ENCODE peak calls at places on chromosomes 7 and 10, in nine cellular contexts. Q is heart left ventricle; D is body of pancreas; R is HFF-Myc; U is fibroblast of lung; Z is spleen; S is GM12865; H is CD8-positive, alpha-beta memory T cell; I is foreskin fibroblast. G is an unnamed sample.

GRCh38 chr7:47451851-47452205 is 130.1 kb downstream of the TNS3 start:
- DNase-seq in R (no peak), I (peak), Z (no peak), Q (no peak), D (no peak), U (peak), H (no peak), S (no peak), G (no peak)

GRCh38 chr7:151249034-151249731 is 689 bp upstream of the SMARCD3 start:
- DNase-seq in H (peak), D (peak), S (peak), R (no peak), U (peak), Z (peak), Q (peak), I (peak), G (no peak)

GRCh38 chr7:16114071-16114470 is 307.3 kb downstream of the CRPPA start:
- DNase-seq in R (no peak), S (no peak), I (no peak), Z (no peak), D (no peak), H (no peak), Q (no peak), U (no peak), G (no peak)

GRCh38 chr10:79115302-79115701 is 46.5 kb downstream of the ZMIZ1 start:
- DNase-seq in H (no peak), Z (no peak), Q (no peak), D (no peak), I (no peak), U (no peak), R (no peak), S (no peak), G (no peak)

GRCh38 chr7:107387077-107387476 is 82.8 kb upstream of the GPR22 start:
- DNase-seq in U (peak), R (peak), Z (peak), Q (peak), D (no peak), I (peak), S (no peak), H (no peak), G (peak)

GRCh38 chr10:60989400-60989876 is 45.5 kb upstream of the RHOBTB1 start:
- DNase-seq in H (no peak), S (peak), U (no peak), Q (no peak), I (no peak), Z (peak), D (no peak), R (no peak), G (no peak)

GRCh38 chr7:141634065-141634464 is 67.9 kb downstream of the DENND11 start:
- DNase-seq in I (no peak), Q (no peak), U (no peak), D (no peak), H (no peak), S (no peak), Z (no peak), R (no peak), G (no peak)

GRCh38 chr7:42812779-42813178 is 99.1 kb downstream of the C7orf25 start:
- DNase-seq in R (no peak), S (no peak), I (no peak), Z (no peak), Q (no peak), U (no peak), H (no peak), D (no peak), G (no peak)

GRCh38 chr10:123149568-123150228 is 1.8 kb downstream of the HMX2 start:
- DNase-seq in D (no peak), Q (no peak), R (no peak), Z (peak), H (no peak), S (no peak), U (peak), I (peak), G (no peak)

GRCh38 chr7:33623267-33623666 is 282.1 kb upstream of the BMPER start:
- DNase-seq in Z (no peak), U (no peak), S (no peak), H (no peak), R (no peak), D (no peak), Q (no peak), I (no peak), G (no peak)

GRCh38 chr10:127405221-127405620 is 143.9 kb upstream of the NPS start:
- DNase-seq in Z (peak), Q (no peak), U (peak), H (no peak), I (peak), S (no peak), D (no peak), R (peak), G (no peak)

GRCh38 chr7:8433477-8434289 is at the start of gene NXPH1:
- DNase-seq in H (no peak), S (peak), D (no peak), Q (no peak), U (no peak), R (no peak), Z (peak), I (no peak), G (no peak)

GRCh38 chr10:49615213-49615612 is 1.4 kb downstream of the CHAT start:
- DNase-seq in H (no peak), Q (no peak), S (no peak), I (no peak), U (no peak), Z (peak), R (no peak), D (no peak), G (no peak)

GRCh38 chr7:52938455-52939133 is 96.8 kb upstream of the POM121L12 start:
- DNase-seq in U (no peak), I (no peak), H (no peak), Q (no peak), R (no peak), D (no peak), Z (no peak), S (no peak), G (no peak)

GRCh38 chr7:149381245-149381644 is 79.6 kb downstream of the ZNF777 start:
- DNase-seq in H (no peak), R (no peak), D (no peak), Z (no peak), S (no peak), U (no peak), I (no peak), Q (no peak), G (no peak)

DNA sequence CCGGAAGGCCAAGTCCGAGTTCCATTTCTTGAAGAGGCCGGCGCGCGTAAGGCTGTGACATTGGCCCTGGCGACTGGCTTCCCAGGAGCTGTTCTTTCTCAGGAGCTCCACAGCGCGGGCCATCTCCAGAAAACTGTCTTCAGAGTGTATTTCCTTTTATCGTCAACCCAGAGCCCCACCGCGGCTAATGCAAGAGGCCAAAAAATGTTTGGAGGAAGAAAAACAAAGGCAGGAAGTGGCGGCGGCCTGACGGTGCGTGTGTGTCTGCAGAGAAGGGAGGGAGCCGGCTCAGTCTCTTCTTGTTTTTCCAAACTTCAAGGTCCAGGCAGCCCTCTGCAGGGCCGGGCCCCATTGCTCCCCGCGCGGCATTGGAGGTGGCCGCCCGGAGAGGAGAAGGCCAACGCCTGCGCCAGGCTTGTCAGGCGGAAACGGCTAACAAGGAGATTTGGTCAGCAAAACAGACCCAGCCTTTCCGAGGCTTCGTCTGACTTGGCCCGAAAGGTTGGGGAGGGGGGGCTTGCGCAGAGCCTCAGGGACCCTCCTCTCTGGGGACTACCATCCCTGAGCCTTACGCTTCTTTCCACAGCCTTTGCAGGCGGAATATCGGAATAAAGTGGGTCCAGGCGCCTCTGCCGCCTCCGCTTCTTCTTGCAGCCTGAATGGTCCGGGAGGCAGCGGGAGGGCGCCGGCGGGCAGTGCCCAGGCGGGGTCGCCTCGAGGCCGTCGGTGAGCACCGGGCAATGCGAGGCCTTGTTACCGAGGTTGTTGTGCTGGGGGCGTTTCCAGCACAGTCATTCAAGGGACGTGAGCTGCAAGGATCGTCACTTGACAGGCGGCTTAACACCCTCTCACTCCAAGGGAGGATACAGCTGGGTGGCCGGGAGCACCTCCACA is 3.9 kb upstream of the HOXA11 start:
- DNase-seq in D (peak), I (peak), S (no peak), R (no peak), U (no peak), Z (no peak), H (no peak), Q (peak), G (no peak)
- H3K4me3 ChIP-seq in D (no peak), I (peak), S (no peak), R (peak), U (no peak), Z (peak), H (peak), Q (peak), G (peak)

GRCh38 chr10:117324367-117324766 is 50.9 kb downstream of the PDZD8 start:
- DNase-seq in Z (no peak), I (no peak), R (no peak), S (no peak), H (no peak), D (no peak), Q (no peak), U (no peak), G (no peak)

GRCh38 chr10:117322258-117322657 is 53.0 kb downstream of the PDZD8 start:
- DNase-seq in Q (no peak), S (no peak), H (no peak), U (no peak), Z (no peak), D (no peak), R (no peak), I (no peak), G (no peak)

GRCh38 chr10:117327262-117327661 is 48.0 kb downstream of the PDZD8 start:
- DNase-seq in Z (no peak), Q (no peak), D (no peak), I (no peak), R (no peak), U (no peak), H (no peak), S (no peak), G (no peak)
- H3K4me3 ChIP-seq in Z (no peak), Q (no peak), D (no peak), I (no peak), R (no peak), U (no peak), H (no peak), S (no peak), G (no peak)

GRCh38 chr7:55535637-55536016 is 36.7 kb downstream of the VOPP1 start:
- DNase-seq in H (no peak), U (no peak), R (no peak), I (no peak), Z (no peak), Q (no peak), S (peak), D (no peak), G (no peak)
- H3K4me3 ChIP-seq in H (no peak), U (no peak), R (no peak), I (no peak), Z (no peak), Q (no peak), S (peak), D (no peak), G (no peak)

GRCh38 chr10:11682267-11682683 is 59.9 kb upstream of the ECHDC3 start:
- DNase-seq in R (no peak), S (peak), U (no peak), H (no peak), Q (no peak), I (no peak), Z (peak), D (no peak), G (no peak)

GRCh38 chr10:11682896-11683295 is 59.3 kb upstream of the ECHDC3 start:
- DNase-seq in S (peak), R (no peak), Q (no peak), D (no peak), H (no peak), I (no peak), U (no peak), Z (peak), G (no peak)

GRCh38 chr10:11678074-11678793 is 63.9 kb upstream of the ECHDC3 start:
- DNase-seq in S (peak), U (peak), D (no peak), H (no peak), Z (peak), I (peak), Q (no peak), R (no peak), G (no peak)

GRCh38 chr10:11679946-11680345 is 62.2 kb upstream of the ECHDC3 start:
- DNase-seq in S (no peak), I (no peak), U (no peak), R (no peak), Q (no peak), H (no peak), D (no peak), Z (no peak), G (no peak)

DNA sequence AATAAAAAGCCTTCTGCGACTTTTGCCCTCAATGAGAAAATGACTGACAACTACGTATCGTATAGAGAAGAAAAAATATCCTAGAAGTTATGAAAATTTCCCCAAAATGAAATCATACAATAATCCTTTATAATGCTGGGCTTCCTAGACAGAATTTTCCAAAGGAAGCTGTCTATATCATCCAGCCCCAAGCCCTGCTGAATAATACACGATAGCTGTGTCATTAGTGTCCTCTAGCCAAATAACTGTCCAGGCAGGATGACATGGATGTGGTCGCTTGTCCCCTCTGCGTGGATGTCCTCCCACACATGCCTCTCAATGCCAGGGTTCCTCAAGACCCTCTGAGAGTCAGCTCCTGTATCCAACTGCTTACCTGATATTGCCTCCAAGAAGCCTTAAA is 61.7 kb upstream of the ECHDC3 start:
- DNase-seq in H (no peak), Z (peak), R (no peak), Q (no peak), I (no peak), U (no peak), S (no peak), D (no peak), G (no peak)
- H3K4me3 ChIP-seq in H (no peak), Z (no peak), R (no peak), Q (no peak), I (no peak), U (no peak), S (no peak), D (no peak), G (no peak)

DNA sequence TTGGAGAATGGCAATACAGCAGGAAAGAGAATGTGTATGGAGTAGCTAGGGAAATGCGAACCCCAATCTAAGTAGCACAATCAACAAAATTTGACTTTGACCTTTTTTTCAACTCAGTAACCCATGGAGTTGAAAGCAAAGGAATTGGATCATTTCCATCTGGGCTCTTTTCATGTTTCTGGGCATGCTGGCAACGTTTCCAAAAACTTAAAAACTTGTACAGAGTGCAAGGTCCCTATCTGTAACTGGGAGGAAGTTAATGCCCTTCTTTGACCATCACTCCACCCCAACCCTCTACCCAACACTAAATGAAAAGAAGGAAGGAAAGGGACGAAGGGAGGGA is 1.3 kb upstream of the HIBADH start:
- DNase-seq in H (no peak), I (no peak), R (no peak), U (no peak), Z (no peak), Q (no peak), S (no peak), D (no peak), G (no peak)
- H3K4me3 ChIP-seq in H (peak), I (no peak), R (no peak), U (no peak), Z (no peak), Q (no peak), S (no peak), D (no peak), G (no peak)

DNA sequence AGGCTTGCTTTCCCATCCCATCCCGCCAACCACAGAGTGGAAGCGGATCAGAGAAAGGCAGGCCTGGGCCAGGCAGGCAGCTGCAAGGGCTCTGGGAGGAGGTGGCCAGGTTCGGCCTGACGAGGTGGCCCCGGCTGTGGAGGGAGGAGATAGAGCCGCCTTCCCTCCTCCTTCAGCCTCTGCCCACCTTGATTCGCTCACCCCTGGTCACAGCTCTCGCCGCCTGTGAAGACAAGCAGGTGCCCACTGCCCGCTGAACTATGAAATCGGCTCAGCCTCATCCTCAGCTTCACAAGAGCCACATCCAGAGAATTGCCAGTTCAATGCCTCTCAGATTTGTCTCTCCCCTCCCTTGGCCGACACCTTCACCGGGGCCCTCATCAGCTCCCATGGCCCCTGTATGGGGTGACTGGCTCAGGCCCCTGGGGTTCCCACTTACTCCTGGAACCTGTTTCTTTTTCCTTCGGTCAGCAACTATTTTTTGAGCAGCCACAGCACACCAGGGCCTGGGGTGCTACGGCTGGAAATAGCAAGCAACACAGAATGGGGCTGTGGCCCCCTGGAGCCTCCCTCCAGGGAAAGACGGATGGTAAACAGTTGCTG is 80.0 kb upstream of the CHST15 start:
- DNase-seq in D (no peak), S (no peak), I (no peak), R (no peak), Q (no peak), U (no peak), H (no peak), Z (no peak), G (no peak)
- H3K4me3 ChIP-seq in D (no peak), S (no peak), I (no peak), R (no peak), Q (no peak), U (no peak), H (no peak), Z (no peak), G (no peak)

DNA sequence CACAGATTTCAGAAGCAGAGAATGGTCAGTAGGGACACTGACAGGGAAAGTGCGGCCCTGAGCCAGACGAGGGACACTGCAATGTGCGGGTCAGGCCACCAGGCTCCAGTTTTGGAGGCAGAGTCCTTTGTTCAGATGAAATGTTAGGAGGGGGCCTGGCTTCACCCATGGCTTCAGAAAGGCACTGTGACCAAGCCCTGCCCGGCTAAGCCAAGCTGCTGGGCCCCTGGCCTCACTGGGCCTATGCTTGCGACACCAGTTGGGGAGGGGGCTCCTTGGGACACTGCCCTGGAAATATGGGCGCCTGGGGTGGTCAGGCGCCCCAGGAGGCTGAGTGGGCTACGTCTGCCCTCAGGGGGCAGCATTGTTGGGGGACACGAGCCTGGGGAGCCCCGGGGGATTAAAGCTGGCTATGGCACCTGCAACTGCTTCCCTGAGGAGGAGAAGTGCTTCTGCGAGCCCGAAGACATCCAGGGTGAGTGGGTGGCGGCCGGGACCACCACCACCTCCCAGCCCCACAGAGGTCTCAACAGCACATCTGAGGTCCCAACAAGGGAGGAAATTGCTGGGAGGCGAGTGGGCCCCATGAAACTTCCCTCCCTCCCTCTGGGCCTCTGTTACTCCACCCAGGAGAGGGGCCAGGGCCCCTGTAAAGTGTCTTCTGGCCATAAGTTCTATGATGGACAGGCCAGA is 24.9 kb upstream of the CSGALNACT2 start:
- DNase-seq in H (no peak), D (no peak), I (no peak), S (no peak), R (no peak), Q (no peak), U (no peak), Z (peak), G (no peak)
- H3K4me3 ChIP-seq in H (no peak), D (no peak), I (no peak), S (no peak), R (no peak), Q (no peak), U (no peak), Z (no peak), G (no peak)

GRCh38 chr7:30595461-30596042 is 874 bp downstream of the GARS1 start:
- DNase-seq in H (no peak), I (no peak), R (no peak), Z (no peak), U (no peak), S (no peak), D (no peak), Q (no peak), G (no peak)

GRCh38 chr7:30594540-30595460 is at the start of gene GARS1:
- DNase-seq in U (peak), S (peak), Z (peak), H (peak), I (peak), Q (peak), D (peak), R (peak), G (peak)

GRCh38 chr7:30596043-30596641 is 1.5 kb downstream of the GARS1 start:
- DNase-seq in R (no peak), S (peak), H (no peak), U (peak), Z (no peak), D (peak), I (no peak), Q (no peak), G (no peak)

GRCh38 chr7:30596721-30597120 is 2.0 kb downstream of the GARS1 start:
- DNase-seq in U (peak), D (no peak), I (no peak), Q (no peak), Z (no peak), S (no peak), H (no peak), R (no peak), G (no peak)

GRCh38 chr7:30598121-30598876 is 3.6 kb downstream of the GARS1 start:
- DNase-seq in Q (no peak), S (no peak), D (no peak), I (no peak), H (no peak), R (no peak), U (peak), Z (no peak), G (no peak)
- H3K4me3 ChIP-seq in Q (no peak), S (no peak), D (no peak), I (peak), H (no peak), R (peak), U (no peak), Z (no peak), G (no peak)

DNA sequence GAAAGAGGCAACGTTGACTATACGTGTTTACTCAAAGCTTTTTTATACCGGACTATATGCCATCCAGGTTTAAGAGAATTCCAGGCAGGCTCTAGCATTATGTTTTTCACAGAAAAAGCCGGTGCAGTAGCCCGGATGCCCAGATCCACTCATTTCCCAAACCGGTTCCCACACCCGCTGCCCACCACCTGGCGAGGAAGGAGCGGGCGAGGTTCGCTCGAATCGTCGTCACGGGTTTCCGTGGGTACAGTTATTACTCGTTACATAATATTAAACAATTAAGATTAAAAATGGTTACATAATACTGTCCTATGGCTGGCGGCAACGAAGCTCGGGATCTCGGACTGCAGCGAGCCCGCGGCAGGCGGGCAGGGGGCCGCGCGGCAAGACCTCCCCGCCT is 802 bp downstream of the GRB10 start:
- DNase-seq in D (no peak), Z (no peak), S (no peak), U (no peak), Q (no peak), H (no peak), R (no peak), I (no peak), G (no peak)
- H3K4me3 ChIP-seq in D (no peak), Z (peak), S (no peak), U (no peak), Q (peak), H (no peak), R (peak), I (peak), G (peak)

G was measured in skeletal muscle cell.